ENCODE peak calls at places on chromosome 7, in eight cellular contexts. One of them, this sample, is unnamed.

GRCh38 chr7:134619627-134620331 is 26.9 kb upstream of the BPGM start:
- DNase-seq in fibroblast of pulmonary artery: peak
- DNase-seq in Peyer's patch: no peak
- DNase-seq in fibroblast of the aortic adventitia: peak
- DNase-seq in cardiac fibroblast: peak
- DNase-seq in progenitor cell of endocrine pancreas: no peak
- DNase-seq in IMR-90: peak
- DNase-seq in fibroblast of mammary gland: peak
- DNase-seq in this sample: no peak

GRCh38 chr7:29237483-29237882 is 42.9 kb downstream of the CHN2 start:
- DNase-seq in fibroblast of pulmonary artery: peak
- DNase-seq in Peyer's patch: no peak
- DNase-seq in fibroblast of the aortic adventitia: peak
- DNase-seq in cardiac fibroblast: no peak
- DNase-seq in progenitor cell of endocrine pancreas: no peak
- DNase-seq in IMR-90: no peak
- DNase-seq in fibroblast of mammary gland: peak
- DNase-seq in this sample: no peak

GRCh38 chr7:120966961-120967360 is 16.4 kb downstream of the ING3 start:
- DNase-seq in fibroblast of pulmonary artery: no peak
- DNase-seq in Peyer's patch: no peak
- DNase-seq in fibroblast of the aortic adventitia: no peak
- DNase-seq in cardiac fibroblast: no peak
- DNase-seq in progenitor cell of endocrine pancreas: no peak
- DNase-seq in IMR-90: no peak
- DNase-seq in fibroblast of mammary gland: no peak
- DNase-seq in this sample: no peak

GRCh38 chr7:37208528-37208927 is 240.1 kb downstream of the ELMO1 start:
- DNase-seq in fibroblast of pulmonary artery: peak
- DNase-seq in Peyer's patch: peak
- DNase-seq in fibroblast of the aortic adventitia: peak
- DNase-seq in cardiac fibroblast: peak
- DNase-seq in progenitor cell of endocrine pancreas: no peak
- DNase-seq in IMR-90: peak
- DNase-seq in fibroblast of mammary gland: peak
- DNase-seq in this sample: peak

GRCh38 chr7:109964780-109965179 is 1126.1 kb upstream of the LRRN3 start:
- DNase-seq in fibroblast of pulmonary artery: no peak
- DNase-seq in Peyer's patch: no peak
- DNase-seq in fibroblast of the aortic adventitia: no peak
- DNase-seq in cardiac fibroblast: no peak
- DNase-seq in progenitor cell of endocrine pancreas: no peak
- DNase-seq in IMR-90: peak
- DNase-seq in fibroblast of mammary gland: no peak
- DNase-seq in this sample: no peak

GRCh38 chr7:133436014-133436428 is 183.1 kb downstream of the EXOC4 start:
- DNase-seq in fibroblast of pulmonary artery: peak
- DNase-seq in Peyer's patch: no peak
- DNase-seq in fibroblast of the aortic adventitia: peak
- DNase-seq in cardiac fibroblast: peak
- DNase-seq in progenitor cell of endocrine pancreas: no peak
- DNase-seq in IMR-90: peak
- DNase-seq in fibroblast of mammary gland: peak
- DNase-seq in this sample: no peak

GRCh38 chr7:24757799-24758275 is 573 bp upstream of the GSDME start:
- DNase-seq in fibroblast of pulmonary artery: peak
- DNase-seq in Peyer's patch: no peak
- DNase-seq in fibroblast of the aortic adventitia: peak
- DNase-seq in cardiac fibroblast: peak
- DNase-seq in progenitor cell of endocrine pancreas: no peak
- DNase-seq in IMR-90: peak
- DNase-seq in fibroblast of mammary gland: peak
- DNase-seq in this sample: no peak

GRCh38 chr7:81075150-81075549 is 156.3 kb upstream of the SEMA3C start:
- DNase-seq in fibroblast of pulmonary artery: no peak
- DNase-seq in Peyer's patch: no peak
- DNase-seq in fibroblast of the aortic adventitia: no peak
- DNase-seq in cardiac fibroblast: peak
- DNase-seq in progenitor cell of endocrine pancreas: no peak
- DNase-seq in IMR-90: peak
- DNase-seq in fibroblast of mammary gland: peak
- DNase-seq in this sample: no peak

GRCh38 chr7:33868151-33868550 is 37.2 kb upstream of the BMPER start:
- DNase-seq in fibroblast of pulmonary artery: peak
- DNase-seq in Peyer's patch: no peak
- DNase-seq in fibroblast of the aortic adventitia: no peak
- DNase-seq in cardiac fibroblast: peak
- DNase-seq in progenitor cell of endocrine pancreas: no peak
- DNase-seq in IMR-90: peak
- DNase-seq in fibroblast of mammary gland: peak
- DNase-seq in this sample: no peak

GRCh38 chr7:47087866-47088265 is 494.0 kb downstream of the TNS3 start:
- DNase-seq in fibroblast of pulmonary artery: peak
- DNase-seq in Peyer's patch: no peak
- DNase-seq in fibroblast of the aortic adventitia: peak
- DNase-seq in cardiac fibroblast: peak
- DNase-seq in progenitor cell of endocrine pancreas: no peak
- DNase-seq in IMR-90: peak
- DNase-seq in fibroblast of mammary gland: peak
- DNase-seq in this sample: no peak

GRCh38 chr7:94313926-94314325 is 80.8 kb upstream of the COL1A2 start:
- DNase-seq in fibroblast of pulmonary artery: peak
- DNase-seq in Peyer's patch: no peak
- DNase-seq in fibroblast of the aortic adventitia: peak
- DNase-seq in cardiac fibroblast: peak
- DNase-seq in progenitor cell of endocrine pancreas: no peak
- DNase-seq in IMR-90: peak
- DNase-seq in fibroblast of mammary gland: no peak
- DNase-seq in this sample: no peak

GRCh38 chr7:42671627-42672026 is 240.2 kb downstream of the C7orf25 start:
- DNase-seq in fibroblast of pulmonary artery: peak
- DNase-seq in Peyer's patch: no peak
- DNase-seq in fibroblast of the aortic adventitia: peak
- DNase-seq in cardiac fibroblast: peak
- DNase-seq in progenitor cell of endocrine pancreas: no peak
- DNase-seq in IMR-90: no peak
- DNase-seq in fibroblast of mammary gland: peak
- DNase-seq in this sample: no peak

GRCh38 chr7:48165157-48165556 is 6.1 kb upstream of the ABCA13 start:
- DNase-seq in fibroblast of pulmonary artery: no peak
- DNase-seq in Peyer's patch: no peak
- DNase-seq in fibroblast of the aortic adventitia: no peak
- DNase-seq in cardiac fibroblast: no peak
- DNase-seq in progenitor cell of endocrine pancreas: no peak
- DNase-seq in IMR-90: no peak
- DNase-seq in fibroblast of mammary gland: no peak
- DNase-seq in this sample: no peak

GRCh38 chr7:107404740-107405537 is 64.9 kb upstream of the GPR22 start:
- DNase-seq in fibroblast of pulmonary artery: no peak
- DNase-seq in Peyer's patch: no peak
- DNase-seq in fibroblast of the aortic adventitia: no peak
- DNase-seq in cardiac fibroblast: no peak
- DNase-seq in progenitor cell of endocrine pancreas: no peak
- DNase-seq in IMR-90: no peak
- DNase-seq in fibroblast of mammary gland: no peak
- DNase-seq in this sample: no peak

GRCh38 chr7:95628831-95629439 is 32.6 kb upstream of the PDK4 start:
- DNase-seq in fibroblast of pulmonary artery: peak
- DNase-seq in Peyer's patch: no peak
- DNase-seq in fibroblast of the aortic adventitia: peak
- DNase-seq in cardiac fibroblast: peak
- DNase-seq in progenitor cell of endocrine pancreas: no peak
- DNase-seq in IMR-90: peak
- DNase-seq in fibroblast of mammary gland: peak
- DNase-seq in this sample: no peak

GRCh38 chr7:42624471-42624870 is 287.4 kb downstream of the C7orf25 start:
- DNase-seq in fibroblast of pulmonary artery: no peak
- DNase-seq in Peyer's patch: no peak
- DNase-seq in fibroblast of the aortic adventitia: no peak
- DNase-seq in cardiac fibroblast: peak
- DNase-seq in progenitor cell of endocrine pancreas: no peak
- DNase-seq in IMR-90: no peak
- DNase-seq in fibroblast of mammary gland: peak
- DNase-seq in this sample: no peak

GRCh38 chr7:24963218-24963617 is 16.8 kb downstream of the OSBPL3 start:
- DNase-seq in fibroblast of pulmonary artery: peak
- DNase-seq in Peyer's patch: peak
- DNase-seq in fibroblast of the aortic adventitia: peak
- DNase-seq in cardiac fibroblast: peak
- DNase-seq in progenitor cell of endocrine pancreas: no peak
- DNase-seq in IMR-90: peak
- DNase-seq in fibroblast of mammary gland: peak
- DNase-seq in this sample: peak

DNA sequence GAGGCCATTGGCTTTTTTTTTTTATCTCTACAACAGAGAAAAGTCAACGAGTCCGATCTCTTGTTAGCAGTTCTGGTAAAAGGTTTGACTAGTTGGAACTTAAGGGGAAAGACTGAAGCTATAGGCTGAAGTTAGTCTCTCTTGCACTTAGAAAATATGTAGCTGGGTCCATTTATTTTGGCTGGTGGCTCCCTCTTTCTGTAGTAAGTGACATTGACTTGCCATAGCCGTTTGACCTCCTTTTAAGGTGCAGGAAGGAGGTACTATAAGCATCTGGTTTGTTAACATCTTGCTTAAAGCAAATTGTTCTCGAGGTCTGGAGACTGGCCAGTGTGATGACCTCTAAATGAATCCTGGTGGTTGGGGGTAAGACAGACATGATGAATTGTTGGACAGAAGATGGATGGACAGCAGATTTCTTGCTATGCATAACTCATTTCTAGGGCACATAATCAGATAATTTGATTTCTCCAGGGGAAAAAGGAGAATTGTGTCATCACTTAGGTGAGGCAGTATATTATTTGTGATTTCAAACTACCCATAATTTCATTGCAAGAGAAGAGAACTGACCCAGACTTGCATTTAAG is 356.3 kb upstream of the GALNT17 start:
- DNase-seq in fibroblast of pulmonary artery: peak
- DNase-seq in Peyer's patch: no peak
- DNase-seq in fibroblast of the aortic adventitia: peak
- DNase-seq in cardiac fibroblast: peak
- DNase-seq in progenitor cell of endocrine pancreas: no peak
- DNase-seq in IMR-90: no peak
- DNase-seq in fibroblast of mammary gland: peak
- DNase-seq in this sample: no peak
- TF ChIP-seq CTCF in fibroblast of pulmonary artery: no peak
- TF ChIP-seq CTCF in Peyer's patch: no peak
- TF ChIP-seq CTCF in fibroblast of the aortic adventitia: peak
- TF ChIP-seq CTCF in cardiac fibroblast: no peak
- TF ChIP-seq CTCF in progenitor cell of endocrine pancreas: peak
- TF ChIP-seq CTCF in IMR-90: no peak
- TF ChIP-seq CTCF in fibroblast of mammary gland: peak
- TF ChIP-seq CTCF in this sample: no peak

GRCh38 chr7:43799605-43800004 is 41.1 kb downstream of the BLVRA start:
- DNase-seq in fibroblast of pulmonary artery: peak
- DNase-seq in Peyer's patch: no peak
- DNase-seq in fibroblast of the aortic adventitia: no peak
- DNase-seq in cardiac fibroblast: peak
- DNase-seq in progenitor cell of endocrine pancreas: no peak
- DNase-seq in IMR-90: no peak
- DNase-seq in fibroblast of mammary gland: peak
- DNase-seq in this sample: no peak
- TF ChIP-seq CTCF in fibroblast of pulmonary artery: no peak
- TF ChIP-seq CTCF in Peyer's patch: no peak
- TF ChIP-seq CTCF in fibroblast of the aortic adventitia: no peak
- TF ChIP-seq CTCF in cardiac fibroblast: no peak
- TF ChIP-seq CTCF in progenitor cell of endocrine pancreas: no peak
- TF ChIP-seq CTCF in IMR-90: no peak
- TF ChIP-seq CTCF in fibroblast of mammary gland: no peak
- TF ChIP-seq CTCF in this sample: peak

GRCh38 chr7:65846008-65846570 is 26.8 kb upstream of the VKORC1L1 start:
- DNase-seq in fibroblast of pulmonary artery: no peak
- DNase-seq in Peyer's patch: peak
- DNase-seq in fibroblast of the aortic adventitia: no peak
- DNase-seq in cardiac fibroblast: no peak
- DNase-seq in progenitor cell of endocrine pancreas: no peak
- DNase-seq in IMR-90: no peak
- DNase-seq in fibroblast of mammary gland: no peak
- DNase-seq in this sample: no peak
- TF ChIP-seq CTCF in fibroblast of pulmonary artery: no peak
- TF ChIP-seq CTCF in Peyer's patch: no peak
- TF ChIP-seq CTCF in fibroblast of the aortic adventitia: no peak
- TF ChIP-seq CTCF in cardiac fibroblast: no peak
- TF ChIP-seq CTCF in progenitor cell of endocrine pancreas: no peak
- TF ChIP-seq CTCF in IMR-90: no peak
- TF ChIP-seq CTCF in fibroblast of mammary gland: no peak
- TF ChIP-seq CTCF in this sample: no peak

GRCh38 chr7:151626422-151627115 is 106.9 kb upstream of the RHEB start:
- DNase-seq in fibroblast of pulmonary artery: no peak
- DNase-seq in Peyer's patch: peak
- DNase-seq in fibroblast of the aortic adventitia: no peak
- DNase-seq in cardiac fibroblast: peak
- DNase-seq in progenitor cell of endocrine pancreas: peak
- DNase-seq in IMR-90: no peak
- DNase-seq in fibroblast of mammary gland: no peak
- DNase-seq in this sample: no peak
- TF ChIP-seq CTCF in fibroblast of pulmonary artery: peak
- TF ChIP-seq CTCF in Peyer's patch: no peak
- TF ChIP-seq CTCF in fibroblast of the aortic adventitia: peak
- TF ChIP-seq CTCF in cardiac fibroblast: peak
- TF ChIP-seq CTCF in progenitor cell of endocrine pancreas: peak
- TF ChIP-seq CTCF in IMR-90: peak
- TF ChIP-seq CTCF in fibroblast of mammary gland: peak
- TF ChIP-seq CTCF in this sample: peak

GRCh38 chr7:142188846-142189245 is 69.0 kb downstream of the PRSS58 start:
- DNase-seq in fibroblast of pulmonary artery: no peak
- DNase-seq in Peyer's patch: no peak
- DNase-seq in fibroblast of the aortic adventitia: peak
- DNase-seq in cardiac fibroblast: peak
- DNase-seq in progenitor cell of endocrine pancreas: no peak
- DNase-seq in IMR-90: no peak
- DNase-seq in fibroblast of mammary gland: peak
- DNase-seq in this sample: no peak
- TF ChIP-seq CTCF in fibroblast of pulmonary artery: no peak
- TF ChIP-seq CTCF in Peyer's patch: no peak
- TF ChIP-seq CTCF in fibroblast of the aortic adventitia: no peak
- TF ChIP-seq CTCF in cardiac fibroblast: peak
- TF ChIP-seq CTCF in progenitor cell of endocrine pancreas: peak
- TF ChIP-seq CTCF in IMR-90: no peak
- TF ChIP-seq CTCF in fibroblast of mammary gland: peak
- TF ChIP-seq CTCF in this sample: peak

DNA sequence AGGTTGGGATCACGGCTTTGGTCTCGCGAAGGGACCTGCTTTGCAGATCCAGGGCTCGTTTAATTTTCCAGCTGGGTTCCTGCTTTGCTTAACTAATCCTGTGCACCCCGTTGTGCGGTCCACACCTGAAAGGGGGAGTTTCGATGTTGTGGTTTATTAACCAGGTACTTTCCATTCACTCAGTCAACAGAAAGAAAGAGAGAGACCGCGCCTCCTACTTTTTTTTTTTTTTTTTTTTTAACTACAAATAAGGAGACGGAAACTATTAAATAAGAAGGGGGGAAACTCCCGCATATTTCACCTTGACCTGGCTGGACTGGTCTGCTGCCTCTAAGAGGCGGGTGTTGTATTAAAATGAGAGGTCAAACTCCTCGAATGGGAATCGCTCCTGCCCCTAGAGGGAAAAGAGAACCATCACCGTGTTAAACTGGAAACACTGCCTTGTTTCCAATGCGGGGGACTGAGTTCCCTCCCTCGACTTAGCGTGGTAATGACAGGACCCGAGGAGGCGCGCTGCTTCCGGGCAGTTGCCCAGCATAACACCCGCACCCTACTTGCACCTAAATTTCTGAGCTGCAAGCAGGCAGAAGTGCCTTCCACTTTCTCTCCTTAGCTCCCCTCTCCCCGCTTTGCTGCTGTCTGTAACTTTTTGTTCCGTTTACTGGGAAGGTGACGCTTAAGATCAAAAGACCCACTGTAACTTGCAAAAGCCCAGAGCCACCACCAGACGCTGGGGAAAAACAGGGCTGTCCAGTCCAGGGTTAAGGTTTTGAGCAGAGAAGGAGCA is 1.1 kb upstream of the ITGB8 start:
- DNase-seq in fibroblast of pulmonary artery: peak
- DNase-seq in Peyer's patch: peak
- DNase-seq in fibroblast of the aortic adventitia: peak
- DNase-seq in cardiac fibroblast: peak
- DNase-seq in progenitor cell of endocrine pancreas: peak
- DNase-seq in IMR-90: peak
- DNase-seq in fibroblast of mammary gland: peak
- DNase-seq in this sample: peak
- TF ChIP-seq CTCF in fibroblast of pulmonary artery: peak
- TF ChIP-seq CTCF in Peyer's patch: no peak
- TF ChIP-seq CTCF in fibroblast of the aortic adventitia: peak
- TF ChIP-seq CTCF in cardiac fibroblast: peak
- TF ChIP-seq CTCF in progenitor cell of endocrine pancreas: peak
- TF ChIP-seq CTCF in IMR-90: peak
- TF ChIP-seq CTCF in fibroblast of mammary gland: peak
- TF ChIP-seq CTCF in this sample: peak